ENCODE peak calls at places on chromosomes 11 and 22, in ten cellular contexts. N is GM19239; G is globus pallidus; X is M059J; J is fibroblast of the conjunctiva; R is amniotic stem cell; C is AG20443; Q is CD4-positive, alpha-beta memory T cell; H is amygdala; L is activated T-cell treated with anti-CD3 and anti-CD28 coated beads for 1 hour. Y is an unnamed sample.

GRCh38 chr11:23563591-23563990 is 703.3 kb upstream of the CCDC179 start:
- DNase-seq in J (no peak), G (no peak), R (no peak), Q (no peak), C (no peak), L (no peak), H (no peak), X (no peak), N (no peak), Y (no peak)

GRCh38 chr11:46625406-46625805 is 8.1 kb downstream of the ATG13 start:
- DNase-seq in X (no peak), R (no peak), C (no peak), J (no peak), N (no peak), L (no peak), Q (no peak), H (no peak), G (no peak), Y (no peak)

GRCh38 chr22:49736538-49736937 is 91.1 kb downstream of the BRD1 start:
- DNase-seq in X (no peak), L (no peak), J (no peak), R (no peak), N (no peak), Q (no peak), C (no peak), H (no peak), G (no peak), Y (no peak)

GRCh38 chr11:126456783-126457542 is 101.5 kb downstream of the ST3GAL4 start:
- DNase-seq in G (no peak), X (no peak), L (no peak), N (no peak), Q (no peak), R (no peak), C (no peak), H (no peak), J (no peak), Y (peak; percentile 70)

GRCh38 chr11:82757660-82758301 is 24.1 kb upstream of the FAM181B start:
- DNase-seq in G (no peak), L (no peak), N (no peak), X (no peak), C (no peak), R (no peak), J (no peak), H (no peak), Q (no peak), Y (no peak)

GRCh38 chr11:11478021-11478420 is 125.0 kb upstream of the CSNK2A3 start:
- DNase-seq in H (no peak), X (no peak), L (no peak), J (no peak), Q (no peak), N (no peak), R (no peak), G (no peak), C (no peak), Y (no peak)

GRCh38 chr11:34633990-34634725 is 13.3 kb downstream of the EHF start:
- DNase-seq in H (no peak), C (peak; percentile 21), N (peak; percentile 34), X (peak; percentile 47), L (no peak), R (no peak), Q (no peak), G (no peak), J (no peak), Y (peak; percentile 63)

GRCh38 chr11:74388678-74389327 is 9.4 kb downstream of the PGM2L1 start:
- DNase-seq in R (no peak), G (peak; percentile 75), C (peak; percentile 47), Q (peak; percentile 67), H (peak; percentile 5), N (peak; percentile 9), J (peak; percentile 12), L (peak; percentile 59), X (peak; percentile 74), Y (peak; percentile 60)

GRCh38 chr11:57566035-57566504 is 1.4 kb downstream of the UBE2L6 start:
- DNase-seq in G (peak; percentile 66), N (peak; percentile 57), H (no peak), X (peak; percentile 85), Q (peak; percentile 51), C (peak; percentile 56), R (peak; percentile 32), L (no peak), J (peak; percentile 34), Y (no peak)

GRCh38 chr22:30868663-30869385 is 99.8 kb downstream of the MORC2 start:
- DNase-seq in Q (no peak), L (no peak), G (no peak), X (no peak), H (no peak), C (no peak), R (no peak), J (no peak), N (no peak), Y (no peak)

GRCh38 chr11:37560346-37560745 is 962.3 kb upstream of the RAG2 start:
- DNase-seq in N (no peak), G (no peak), X (peak; percentile 35), J (no peak), L (no peak), Q (no peak), R (no peak), C (no peak), H (no peak), Y (no peak)

GRCh38 chr11:125401746-125402145 is 94.3 kb downstream of the FEZ1 start:
- DNase-seq in X (no peak), G (no peak), R (no peak), Q (no peak), J (peak; percentile 27), H (no peak), L (no peak), C (no peak), N (no peak), Y (no peak)

GRCh38 chr22:22520667-22521602 is 865 bp upstream of the ZNF280A start:
- DNase-seq in N (no peak), C (no peak), H (no peak), R (no peak), G (no peak), Q (no peak), L (no peak), X (peak; percentile 21), J (no peak), Y (no peak)

GRCh38 chr11:67033661-67034166 is 10.8 kb downstream of the SYT12 start:
- DNase-seq in X (peak; percentile 98), L (no peak), G (peak; percentile 48), R (peak; percentile 76), J (peak; percentile 92), H (peak; percentile 16), C (peak; percentile 89), N (no peak), Q (no peak), Y (no peak)

GRCh38 chr11:47617417-47617809 is 23.2 kb upstream of the C1QTNF4 start:
- DNase-seq in Q (no peak), C (peak; percentile 32), R (peak; percentile 65), J (no peak), X (peak; percentile 82), G (no peak), N (no peak), H (no peak), L (no peak), Y (no peak)

GRCh38 chr11:77187776-77188175 is 59.7 kb downstream of the MYO7A start:
- DNase-seq in G (no peak), N (no peak), R (no peak), Q (no peak), J (no peak), H (no peak), C (no peak), L (no peak), X (no peak), Y (no peak)

GRCh38 chr11:65551572-65552398 is 6.4 kb downstream of the LTBP3 start:
- DNase-seq in L (peak; percentile 52), C (no peak), X (no peak), H (no peak), G (no peak), N (peak; percentile 89), R (no peak), J (no peak), Q (peak; percentile 65), Y (no peak)

GRCh38 chr22:37518509-37519267 is 527 bp downstream of the CARD10 start:
- DNase-seq in X (no peak), C (peak; percentile 34), J (no peak), H (no peak), N (no peak), Q (no peak), G (no peak), L (no peak), R (no peak), Y (no peak)

GRCh38 chr11:124872741-124873140 is 7.5 kb downstream of the ROBO3 start:
- DNase-seq in L (no peak), N (no peak), J (no peak), C (no peak), G (no peak), X (no peak), Q (no peak), R (no peak), H (no peak), Y (no peak)

GRCh38 chr22:49326558-49326957 is 501.1 kb downstream of the BRD1 start:
- DNase-seq in G (no peak), Q (no peak), R (no peak), J (no peak), X (no peak), N (no peak), C (peak; percentile 2), H (no peak), L (no peak), Y (no peak)

GRCh38 chr11:67651976-67652895 is 1.7 kb upstream of the ACY3 start:
- DNase-seq in Q (no peak), J (no peak), C (no peak), G (no peak), H (no peak), X (peak; percentile 14), L (no peak), R (no peak), N (no peak), Y (no peak)

GRCh38 chr11:118996926-118997626 is 862 bp upstream of the CENATAC start:
- DNase-seq in L (no peak), Q (peak; percentile 42), H (peak; percentile 38), N (peak; percentile 78), R (no peak), G (no peak), C (peak; percentile 50), J (no peak), X (no peak), Y (peak; percentile 71)

GRCh38 chr11:72334651-72335050 is 90.7 kb upstream of the PHOX2A start:
- DNase-seq in H (no peak), G (no peak), Q (no peak), C (no peak), X (no peak), R (no peak), N (no peak), J (no peak), L (no peak), Y (no peak)

Y was measured in HL-60.